ENCODE peak calls at places on chromosomes 7 and 10, in nine cellular contexts. F is lower lobe of right lung, M is spleen, N is tibial artery, D is OCI-LY7, A is HepG2, J is PC-9, L is upper lobe of right lung, W is psoas muscle. Z is an unnamed sample.
A peak's percentile ranks its signal among the peaks of the same experiment; 100 is the strongest.

GRCh38 chr10:130579913-130580312 is 443.7 kb downstream of the GLRX3 start:
- DNase-seq in N (no peak), W (no peak), M (no peak), F (no peak), J (no peak), L (no peak), A (no peak), D (no peak), Z (no peak)

GRCh38 chr10:90842710-90843109 is 15.1 kb downstream of the HTR7 start:
- DNase-seq in N (no peak), M (no peak), D (no peak), L (no peak), W (no peak), F (no peak), J (no peak), A (no peak), Z (no peak)

GRCh38 chr7:72435913-72436480 is 23.9 kb upstream of the CALN1 start:
- DNase-seq in D (no peak), W (no peak), L (no peak), A (no peak), M (peak; percentile 11), N (no peak), J (no peak), F (no peak), Z (no peak)

GRCh38 chr10:72720814-72721665 is 29.1 kb downstream of the MCU start:
- DNase-seq in L (no peak), N (no peak), F (no peak), A (no peak), M (no peak), J (no peak), D (no peak), W (no peak), Z (no peak)

GRCh38 chr10:61592581-61592980 is 70.1 kb upstream of the CABCOCO1 start:
- DNase-seq in N (no peak), A (peak; percentile 27), M (no peak), F (no peak), J (no peak), L (no peak), D (peak; percentile 21), W (no peak), Z (no peak)

GRCh38 chr10:117537436-117537903 is 5.1 kb upstream of the EMX2 start:
- DNase-seq in A (no peak), W (peak; percentile 70), M (no peak), J (peak; percentile 4), L (no peak), D (no peak), N (no peak), F (no peak), Z (peak; percentile 44)

GRCh38 chr10:113960617-113961260 is 82.9 kb upstream of the ADRB1 start:
- DNase-seq in D (peak; percentile 89), F (peak; percentile 49), M (no peak), J (peak; percentile 50), W (no peak), L (no peak), N (no peak), A (peak; percentile 54), Z (no peak)

GRCh38 chr10:59448616-59449015 is 86.3 kb upstream of the FAM13C start:
- DNase-seq in D (no peak), M (no peak), J (no peak), W (no peak), L (no peak), N (no peak), A (no peak), F (no peak), Z (no peak)

GRCh38 chr7:66930341-66930740 is 9.3 kb downstream of the TMEM248 start:
- DNase-seq in M (no peak), D (no peak), L (no peak), W (no peak), A (no peak), J (no peak), N (no peak), F (no peak), Z (no peak)

GRCh38 chr10:132939378-132939955 is 2.9 kb downstream of the CFAP46 start:
- DNase-seq in A (no peak), M (peak; percentile 68), W (no peak), L (peak; percentile 51), N (peak; percentile 13), J (no peak), D (no peak), F (peak; percentile 37), Z (no peak)

GRCh38 chr10:34908472-34908871 is 93.4 kb upstream of the PARD3 start:
- DNase-seq in L (no peak), W (no peak), N (no peak), J (no peak), D (no peak), F (no peak), A (no peak), M (no peak), Z (no peak)

GRCh38 chr7:20482071-20482470 is 133.4 kb upstream of the ABCB5 start:
- DNase-seq in A (no peak), D (no peak), F (no peak), N (no peak), L (no peak), J (no peak), W (no peak), M (no peak), Z (no peak)

GRCh38 chr7:105581066-105581811 is at the start of gene EFCAB10:
- DNase-seq in N (no peak), W (peak; percentile 63), D (no peak), J (peak; percentile 62), A (peak; percentile 75), L (peak; percentile 91), M (peak; percentile 86), F (peak; percentile 87), Z (peak; percentile 14)

GRCh38 chr10:16756561-16757221 is 60.5 kb downstream of the RSU1 start:
- DNase-seq in L (no peak), F (no peak), N (no peak), A (no peak), J (no peak), M (no peak), D (no peak), W (no peak), Z (no peak)

GRCh38 chr10:119284679-119285096 is 77.3 kb downstream of the GRK5 start:
- DNase-seq in W (peak; percentile 85), N (peak; percentile 73), A (no peak), J (no peak), M (peak; percentile 66), L (no peak), D (no peak), F (peak; percentile 30), Z (peak; percentile 57)

GRCh38 chr7:149320313-149321124 is 58.5 kb downstream of the ZNF783 start:
- DNase-seq in F (no peak), L (no peak), D (no peak), A (no peak), J (no peak), N (no peak), W (no peak), M (no peak), Z (no peak)

GRCh38 chr7:149319376-149319775 is 57.4 kb downstream of the ZNF783 start:
- DNase-seq in J (no peak), A (no peak), D (no peak), F (no peak), M (no peak), L (no peak), N (no peak), W (no peak), Z (no peak)

GRCh38 chr7:149321978-149322541 is 60.1 kb downstream of the ZNF783 start:
- DNase-seq in L (no peak), W (no peak), D (no peak), M (no peak), J (no peak), F (no peak), A (no peak), N (no peak), Z (no peak)

GRCh38 chr7:149316606-149317005 is 54.6 kb downstream of the ZNF783 start:
- DNase-seq in W (no peak), A (no peak), F (no peak), L (no peak), M (no peak), D (no peak), J (no peak), N (no peak), Z (no peak)

DNA sequence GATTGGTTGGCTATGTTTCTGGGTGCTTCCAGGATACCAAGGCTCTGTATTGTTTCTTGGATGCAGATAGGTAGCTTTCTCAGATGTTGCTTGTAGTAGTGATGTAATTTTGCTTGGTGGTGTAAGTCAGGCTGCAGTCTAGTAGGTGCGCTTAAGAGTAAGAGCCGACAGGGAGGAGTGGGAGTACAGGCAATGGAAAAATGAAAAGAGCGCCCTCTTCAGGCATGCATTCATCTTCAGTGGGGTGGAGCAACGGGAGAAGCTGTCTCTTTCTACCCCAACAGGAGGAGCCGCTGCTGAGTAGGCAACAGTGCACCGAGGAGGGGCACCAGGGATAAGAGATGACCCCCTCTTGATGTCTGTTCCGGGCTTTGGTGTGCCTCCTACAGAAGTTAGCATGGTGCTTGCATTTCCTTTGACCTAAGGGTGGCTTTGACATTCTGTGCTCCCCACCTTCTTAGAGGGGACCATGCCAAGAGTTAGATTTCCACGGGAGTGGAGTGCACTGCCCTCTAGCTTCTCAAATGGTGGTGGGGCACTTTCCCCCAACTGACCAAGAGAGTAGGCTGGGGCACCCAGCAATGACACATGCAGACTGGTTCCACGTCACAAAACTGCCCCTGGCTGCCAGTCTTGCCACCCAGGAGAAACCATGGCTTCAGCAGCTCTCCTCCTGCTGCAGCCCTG is 56.1 kb downstream of the ZNF783 start:
- DNase-seq in J (no peak), N (no peak), D (peak; percentile 30), A (no peak), M (no peak), W (no peak), L (no peak), F (no peak), Z (no peak)
- TF ChIP-seq CTCF in J (no peak), N (no peak), D (peak; percentile 65), A (no peak), M (no peak), W (no peak), L (no peak), F (no peak), Z (no peak)

DNA sequence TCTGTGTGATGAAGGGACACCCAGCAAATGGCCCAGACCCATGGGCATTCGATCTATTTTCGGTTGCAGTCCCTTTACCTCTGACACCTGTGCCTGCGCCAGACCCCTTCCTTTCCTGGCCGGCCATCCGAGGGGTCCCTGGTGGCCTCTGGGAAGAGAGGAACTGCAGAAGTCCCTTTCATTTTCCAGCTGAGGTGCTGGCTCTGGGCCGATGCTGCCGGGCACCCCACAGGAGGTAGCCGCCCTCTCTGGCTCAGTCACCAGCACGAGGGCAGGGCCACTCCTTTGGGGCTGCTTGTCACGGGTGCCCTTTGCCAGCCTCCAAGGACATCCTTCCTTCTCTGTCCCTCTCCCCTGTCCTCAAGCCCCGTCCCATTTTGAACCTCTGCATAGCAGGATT is 4.2 kb upstream of the ELN start:
- DNase-seq in J (no peak), F (no peak), D (no peak), A (no peak), W (peak; percentile 51), N (peak; percentile 60), M (no peak), L (no peak), Z (no peak)
- H3K4me1 ChIP-seq in J (peaks cover 12% of the 10 kb centered on the region), F (peaks cover 40% of the 10 kb centered on the region), D (no peaks in the 10 kb centered on the region), A (peaks cover 10% of the 10 kb centered on the region), W (no peaks in the 10 kb centered on the region), N (peaks cover 71% of the 10 kb centered on the region), M (peaks cover 12% of the 10 kb centered on the region), L (peaks cover 27% of the 10 kb centered on the region), Z (peaks cover 50% of the 10 kb centered on the region)

GRCh38 chr10:110273474-110273873 is 31.2 kb downstream of the SMNDC1 start:
- DNase-seq in F (peak; percentile 78), L (peak; percentile 74), D (no peak), N (peak; percentile 88), W (peak; percentile 65), A (peak; percentile 39), J (peak; percentile 4), M (no peak), Z (peak; percentile 48)
- H3K27ac ChIP-seq in F (no peak overlapping the region), L (no peak overlapping the region), D (no peak overlapping the region), N (peak overlapping the region; percentile 66), W (peak overlapping the region; percentile 19), A (no peak overlapping the region), J (no peak overlapping the region), M (no peak overlapping the region), Z (peak overlapping the region; percentile 88)

GRCh38 chr10:22573820-22574569 is 140.4 kb downstream of the PIP4K2A start:
- DNase-seq in W (no peak), J (no peak), L (no peak), D (peak; percentile 30), A (peak; percentile 28), N (no peak), M (no peak), F (no peak), Z (no peak)
- TF ChIP-seq CTCF in W (no peak), J (peak; percentile 59), L (peak; percentile 42), D (peak; percentile 83), A (peak; percentile 72), N (peak; percentile 34), M (peak; percentile 47), F (peak; percentile 42), Z (peak; percentile 28)